ENCODE peak calls at places on chromosomes 16 and 17, in five cellular contexts. H is H1, Y is GM12878, G is K562, D is HepG2. C is an unnamed sample.

GRCh38 chr16:89018605-89019158 is 41.7 kb upstream of the CBFA2T3 start:
- DNase-seq in H (no peak), Y (no peak), G (no peak), D (no peak), C (no peak)

GRCh38 chr16:57503366-57503765 is 17.1 kb upstream of the DOK4 start:
- DNase-seq in H (no peak), Y (no peak), G (peak), D (no peak), C (peak)

GRCh38 chr16:31301708-31302400 is 42.1 kb downstream of the ITGAM start:
- DNase-seq in H (no peak), Y (no peak), G (peak), D (no peak), C (peak)

GRCh38 chr16:88939814-88940195 is 37.2 kb downstream of the CBFA2T3 start:
- DNase-seq in H (peak), Y (no peak), G (no peak), D (no peak), C (peak)

GRCh38 chr16:47229053-47229640 is 85.4 kb upstream of the NETO2 start:
- DNase-seq in H (no peak), Y (no peak), G (no peak), D (no peak), C (no peak)

GRCh38 chr16:19228057-19228456 is 57.5 kb upstream of the CLEC19A start:
- DNase-seq in H (no peak), Y (no peak), G (no peak), D (no peak), C (peak)

GRCh38 chr16:57536306-57537193 is at the start of gene CCDC102A:
- DNase-seq in H (peak), Y (no peak), G (peak), D (no peak), C (peak)

GRCh38 chr16:85916141-85916890 is 17.4 kb downstream of the IRF8 start:
- DNase-seq in H (no peak), Y (no peak), G (no peak), D (peak), C (no peak)

GRCh38 chr16:2852003-2852730 is 5.8 kb downstream of the PRSS22 start:
- DNase-seq in H (no peak), Y (no peak), G (no peak), D (no peak), C (no peak)

GRCh38 chr17:59361916-59362810 is 30.7 kb downstream of the YPEL2 start:
- DNase-seq in H (no peak), Y (peak), G (no peak), D (no peak), C (no peak)

GRCh38 chr17:4600563-4600962 is 16.2 kb downstream of the SMTNL2 start:
- DNase-seq in H (no peak), Y (no peak), G (no peak), D (no peak), C (peak)

GRCh38 chr17:74274703-74275340 is 788 bp downstream of the DNAI2 start:
- DNase-seq in H (no peak), Y (no peak), G (no peak), D (no peak), C (no peak)

GRCh38 chr16:14485811-14486519 is 144.1 kb downstream of the PARN start:
- DNase-seq in H (no peak), Y (no peak), G (no peak), D (no peak), C (no peak)

GRCh38 chr17:28812980-28813377 is 29.6 kb downstream of the FAM222B start:
- DNase-seq in H (no peak), Y (no peak), G (no peak), D (no peak), C (no peak)

GRCh38 chr16:55359946-55360345 is 35.9 kb downstream of the IRX6 start:
- DNase-seq in H (no peak), Y (no peak), G (no peak), D (no peak), C (no peak)

GRCh38 chr16:86975445-86975844 is 341.7 kb downstream of the C16orf95 start:
- DNase-seq in H (peak), Y (no peak), G (peak), D (no peak), C (peak)

GRCh38 chr16:80437707-80438106 is 103.1 kb upstream of the DYNLRB2 start:
- DNase-seq in H (peak), Y (no peak), G (no peak), D (no peak), C (peak)

GRCh38 chr16:11595908-11596504 is 9.3 kb upstream of the LITAF start:
- DNase-seq in H (no peak), Y (no peak), G (no peak), D (no peak), C (no peak)

GRCh38 chr17:72591500-72592241 is 470.9 kb downstream of the SOX9 start:
- DNase-seq in H (peak), Y (no peak), G (no peak), D (peak), C (peak)

GRCh38 chr16:78180349-78180748 is 80.9 kb downstream of the WWOX start:
- DNase-seq in H (peak), Y (no peak), G (no peak), D (no peak), C (no peak)

GRCh38 chr16:80084614-80085013 is 456.2 kb upstream of the DYNLRB2 start:
- DNase-seq in H (peak), Y (no peak), G (peak), D (peak), C (peak)

GRCh38 chr17:13480877-13481276 is 120.9 kb downstream of the HS3ST3A1 start:
- DNase-seq in H (no peak), Y (no peak), G (no peak), D (no peak), C (peak)

GRCh38 chr16:70467113-70467512 is 12.7 kb downstream of the FCSK start:
- DNase-seq in H (no peak), Y (no peak), G (no peak), D (no peak), C (no peak)

GRCh38 chr17:58960068-58960467 is 146.6 kb downstream of the TRIM37 start:
- DNase-seq in H (no peak), Y (no peak), G (no peak), D (peak), C (peak)

GRCh38 chr17:20127660-20128413 is 118.7 kb downstream of the SPECC1 start:
- DNase-seq in H (no peak), Y (no peak), G (no peak), D (peak), C (no peak)

GRCh38 chr16:57859331-57859730 is 57.0 kb upstream of the KIFC3 start:
- DNase-seq in H (no peak), Y (no peak), G (peak), D (peak), C (peak)

GRCh38 chr16:30721167-30721566 is 22.2 kb downstream of the SRCAP start:
- DNase-seq in H (no peak), Y (no peak), G (no peak), D (no peak), C (no peak)

GRCh38 chr17:77886387-77886728 is 72.1 kb upstream of the TNRC6C start:
- DNase-seq in H (no peak), Y (no peak), G (peak), D (no peak), C (no peak)

GRCh38 chr16:1530883-1531637 is 2.4 kb upstream of the TMEM204 start:
- DNase-seq in H (no peak), Y (no peak), G (no peak), D (no peak), C (no peak)

GRCh38 chr16:5058476-5058875 is 7.3 kb downstream of the C16orf89 start:
- DNase-seq in H (peak), Y (no peak), G (no peak), D (peak), C (peak)

GRCh38 chr16:64983983-64984382 is 137.9 kb downstream of the CDH11 start:
- DNase-seq in H (peak), Y (no peak), G (peak), D (peak), C (peak)

GRCh38 chr16:88345031-88345942 is 37.5 kb upstream of the ZNF469 start:
- DNase-seq in H (no peak), Y (no peak), G (no peak), D (no peak), C (no peak)

GRCh38 chr17:56230660-56231059 is 77.4 kb downstream of the ANKFN1 start:
- DNase-seq in H (no peak), Y (no peak), G (no peak), D (no peak), C (no peak)

GRCh38 chr16:87041286-87041685 is 275.9 kb downstream of the C16orf95 start:
- DNase-seq in H (no peak), Y (no peak), G (no peak), D (no peak), C (no peak)

GRCh38 chr17:7588553-7589203 is 1.2 kb downstream of the SOX15 start:
- DNase-seq in H (no peak), Y (no peak), G (no peak), D (no peak), C (peak)

GRCh38 chr17:66949501-66949900 is 15.0 kb upstream of the CACNG4 start:
- DNase-seq in H (no peak), Y (no peak), G (no peak), D (no peak), C (no peak)

GRCh38 chr17:82867763-82868325 is 28.0 kb upstream of the ZNF750 start:
- DNase-seq in H (no peak), Y (no peak), G (no peak), D (no peak), C (no peak)
- TF ChIP-seq CTCF in H (no peak), Y (no peak), G (peak), D (no peak), C (no peak)

DNA sequence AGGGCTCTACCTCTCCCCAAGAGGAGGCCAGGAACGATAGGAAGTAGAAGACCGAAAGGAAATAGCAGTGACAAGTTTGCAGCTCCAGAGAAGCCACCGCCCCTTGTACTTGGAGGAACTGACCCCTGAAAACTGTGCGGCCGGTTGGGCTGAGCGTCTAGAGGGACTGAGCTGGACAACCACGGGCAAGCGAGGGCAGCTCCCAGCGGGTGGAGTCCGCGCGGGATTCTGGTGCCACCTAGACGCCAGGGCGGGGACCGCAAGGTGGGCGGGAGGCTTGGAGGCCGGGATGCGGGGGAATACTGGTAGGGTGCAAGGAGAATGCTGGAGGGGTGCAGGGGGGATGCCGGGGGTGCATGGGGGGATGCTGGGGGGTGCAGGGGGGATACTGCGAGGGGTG is 1.3 kb upstream of the SLC6A4 start:
- DNase-seq in H (peak), Y (no peak), G (no peak), D (peak), C (peak)
- H2AFZ ChIP-seq in H (no peak), Y (peak), G (no peak), D (no peak), C (no peak)

DNA sequence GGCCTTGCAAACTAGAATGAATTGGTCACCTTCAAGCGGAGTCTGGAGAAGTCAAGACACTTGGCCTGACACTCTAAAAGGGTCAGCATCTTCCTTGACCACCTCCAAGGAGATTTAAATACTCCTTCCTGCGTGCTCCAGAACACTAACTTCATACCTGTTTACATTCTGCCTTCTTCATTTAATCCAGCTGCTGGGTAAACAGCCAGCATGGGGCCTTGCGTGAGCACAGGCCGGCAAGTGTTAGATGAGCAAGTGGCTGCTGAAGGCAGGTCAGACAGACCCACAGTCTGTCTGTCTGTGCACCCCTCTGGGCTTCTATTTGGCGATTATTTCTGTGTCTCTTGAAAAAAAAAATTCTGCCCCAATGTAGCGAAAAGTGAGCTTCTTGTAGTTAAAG is 153.8 kb downstream of the MSI2 start:
- DNase-seq in H (no peak), Y (no peak), G (no peak), D (no peak), C (no peak)
- TF ChIP-seq CREB1 in H (no peak), Y (no peak), G (no peak), D (no peak), C (no peak)

DNA sequence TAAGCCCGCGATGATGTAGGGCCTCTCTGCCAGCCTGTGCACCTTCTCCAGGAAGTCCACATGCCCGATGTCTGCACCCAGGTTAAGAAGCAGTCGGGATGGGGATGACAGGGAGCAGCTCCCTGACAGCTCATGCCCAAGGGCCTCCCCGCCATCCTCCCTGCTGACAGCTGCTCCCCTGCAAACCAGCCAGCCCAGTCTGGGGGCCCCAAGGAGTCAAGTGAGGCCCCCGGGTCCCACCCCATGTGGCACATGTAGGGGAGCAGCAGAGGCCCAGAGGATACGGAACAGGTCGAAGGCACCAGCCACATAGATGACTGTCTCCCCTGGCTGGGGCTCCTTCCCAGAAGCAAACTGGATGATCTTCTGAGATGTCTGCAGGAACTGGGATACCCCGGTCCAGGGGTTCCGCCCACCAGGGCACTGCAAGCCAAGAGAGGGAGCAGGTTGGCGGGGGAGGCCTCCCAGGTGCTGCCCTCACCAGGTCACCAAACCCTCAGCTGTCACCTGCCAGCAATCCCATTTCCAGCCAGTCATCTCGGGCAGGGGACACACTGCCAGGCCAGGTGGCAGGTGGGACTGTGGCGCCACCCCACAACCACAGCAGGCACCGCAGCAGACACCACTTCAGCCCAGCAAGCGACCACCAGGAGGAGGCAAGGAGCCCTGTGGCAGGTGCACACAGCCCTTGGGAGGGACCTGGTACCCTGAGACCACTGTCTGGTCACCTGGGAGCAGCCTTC is 4.6 kb downstream of the PCYT2 start:
- DNase-seq in H (no peak), Y (no peak), G (no peak), D (no peak), C (peak)
- TF ChIP-seq CTCF in H (peak), Y (peak), G (peak), D (peak), C (peak)

DNA sequence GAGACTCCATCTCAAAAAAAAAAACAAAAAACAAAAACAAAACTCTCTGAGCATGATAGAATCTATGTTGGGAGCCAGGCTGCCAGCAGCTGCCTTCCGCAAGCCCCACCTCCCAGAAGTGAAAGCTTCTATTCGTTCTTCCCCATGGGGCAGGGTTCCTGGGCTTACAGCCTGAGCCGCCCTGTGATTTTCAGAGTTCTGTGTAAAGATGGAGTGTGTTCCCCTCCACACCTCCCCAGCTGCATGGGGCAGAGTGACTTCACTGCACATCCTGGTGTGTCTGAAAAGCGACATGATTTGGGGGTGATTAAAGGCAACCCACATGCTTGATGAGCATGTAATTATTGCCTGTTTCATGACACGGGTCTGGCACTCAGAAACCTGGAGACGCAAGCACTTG is 265.7 kb downstream of the ENGASE start:
- DNase-seq in H (no peak), Y (peak), G (no peak), D (no peak), C (no peak)
- H2AFZ ChIP-seq in H (no peak), Y (peak), G (no peak), D (no peak), C (no peak)

DNA sequence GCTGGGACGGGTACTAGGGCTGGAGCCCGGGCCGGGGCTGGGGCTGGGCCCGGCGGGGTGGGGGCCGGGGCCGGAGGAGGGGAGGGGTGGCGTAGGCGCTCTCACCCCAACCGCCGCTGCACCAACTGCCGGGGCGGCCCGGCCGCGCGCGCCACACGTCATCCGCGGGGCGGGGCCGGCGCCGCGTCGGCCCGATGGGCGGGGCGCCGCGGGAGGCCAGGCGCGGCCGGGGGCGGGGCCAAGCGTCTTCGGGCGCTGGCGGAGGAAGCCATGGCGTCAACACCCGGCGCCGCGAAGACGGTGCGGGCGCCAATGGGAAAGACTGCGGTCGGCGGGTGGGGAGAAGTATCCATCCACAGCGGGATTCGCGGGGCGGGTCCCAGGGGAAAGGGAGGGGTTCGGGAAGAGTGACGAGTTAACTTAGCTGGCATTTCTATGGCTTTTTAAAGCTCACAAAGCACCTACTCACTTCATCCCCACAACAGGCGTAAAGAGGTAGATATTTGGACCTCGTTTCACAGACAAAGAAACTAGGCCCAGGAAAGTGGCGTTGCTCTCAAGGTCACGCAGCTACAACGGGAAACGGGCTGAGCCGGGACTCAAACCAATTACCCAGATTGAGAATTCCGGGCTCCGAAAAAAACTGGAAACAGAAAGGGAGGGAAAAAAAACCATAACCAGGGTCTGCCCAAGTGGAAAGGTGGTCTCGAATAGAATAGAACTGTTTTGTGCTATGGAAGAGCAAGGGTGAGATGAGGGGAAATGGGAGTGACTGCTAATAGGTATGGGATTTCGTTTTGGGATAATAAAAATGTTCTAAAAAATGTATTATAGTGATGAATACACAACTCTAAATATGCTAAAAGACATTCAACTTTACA is at the start of gene SPAG9:
- DNase-seq in H (peak), Y (peak), G (peak), D (peak), C (peak)
- TF ChIP-seq CREB1 in H (peak), Y (peak), G (peak), D (peak), C (peak)

GRCh38 chr17:61395409-61395982 is 4.1 kb upstream of the TBX2 start:
- DNase-seq in H (peak), Y (no peak), G (no peak), D (no peak), C (peak)

GRCh38 chr17:61396586-61397085 is 3.0 kb upstream of the TBX2 start:
- DNase-seq in H (peak), Y (no peak), G (no peak), D (no peak), C (no peak)

GRCh38 chr17:61398721-61399130 is 917 bp upstream of the TBX2 start:
- DNase-seq in H (no peak), Y (no peak), G (no peak), D (no peak), C (no peak)

GRCh38 chr17:61395983-61396585 is 3.6 kb upstream of the TBX2 start:
- DNase-seq in H (peak), Y (no peak), G (no peak), D (no peak), C (peak)

DNA sequence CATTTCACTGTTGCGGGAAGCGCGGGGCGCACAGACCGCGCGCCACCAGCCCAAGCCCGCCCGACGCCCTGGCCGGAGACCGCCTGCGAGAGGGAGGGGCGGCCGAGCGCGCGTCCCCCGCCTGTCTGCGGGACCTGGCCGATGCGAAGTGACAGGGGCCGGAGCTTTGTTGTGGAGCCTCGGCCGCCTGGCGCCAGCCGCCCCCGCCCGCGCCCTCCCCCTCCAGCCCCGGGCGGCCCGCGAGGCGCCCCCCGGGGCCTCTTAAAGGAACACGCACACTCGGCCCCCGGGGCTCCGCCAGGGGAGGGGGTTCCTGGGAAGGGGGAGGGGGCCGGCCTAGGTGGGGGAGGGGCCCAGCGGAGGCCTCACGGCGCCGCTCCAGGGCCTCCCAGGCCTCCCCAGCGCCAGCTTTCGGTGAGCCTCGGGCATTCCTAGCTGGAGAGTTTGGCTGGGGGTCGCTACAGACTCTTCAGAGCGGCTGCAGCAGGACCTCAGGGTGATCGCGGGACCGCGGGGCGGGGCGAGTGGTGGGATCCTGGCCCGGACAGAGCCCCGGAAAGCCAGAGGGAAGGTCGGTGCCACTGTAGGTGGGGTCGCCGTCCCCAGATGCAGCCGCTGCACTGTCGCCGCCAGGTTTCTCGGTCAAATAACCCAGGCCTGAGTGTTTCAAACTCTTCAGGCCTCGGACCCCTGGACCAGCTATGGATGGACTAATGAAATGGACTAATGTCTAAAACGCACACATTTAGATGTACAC is 2.4 kb upstream of the TBX2 start:
- DNase-seq in H (peak), Y (no peak), G (no peak), D (no peak), C (peak)
- TF ChIP-seq CTCF in H (no peak), Y (no peak), G (no peak), D (no peak), C (no peak)

C was measured in GM23338.